ENCODE peak calls at places on chromosomes 2 and 18, in five cellular contexts. R is cardiac muscle cell, H is tibial artery, P is psoas muscle, S is heart left ventricle. K is an unnamed sample. For H3K9me3, the result is how much of the 10 kb centered on the place peaks cover.

GRCh38 chr18:44736664-44737063 is 56.0 kb downstream of the SETBP1 start:
- DNase-seq in R (peak), H (no peak), P (no peak), S (no peak), K (no peak)

GRCh38 chr2:26276488-26276887 is 31.7 kb downstream of the HADHB start:
- DNase-seq in R (no peak), H (no peak), P (no peak), S (no peak), K (no peak)

GRCh38 chr2:197212344-197213262 is 98.0 kb downstream of the ANKRD44 start:
- DNase-seq in R (no peak), H (no peak), P (no peak), S (no peak), K (no peak)

GRCh38 chr18:78781601-78781960 is 198.0 kb upstream of the SALL3 start:
- DNase-seq in R (no peak), H (no peak), P (no peak), S (no peak), K (no peak)

GRCh38 chr2:175154670-175155082 is 13.3 kb downstream of the ATF2 start:
- DNase-seq in R (peak), H (no peak), P (no peak), S (no peak), K (no peak)

GRCh38 chr18:37492952-37493351 is 72.6 kb downstream of the CELF4 start:
- DNase-seq in R (no peak), H (no peak), P (no peak), S (no peak), K (no peak)

GRCh38 chr18:67010916-67011315 is 407.0 kb upstream of the CDH19 start:
- DNase-seq in R (peak), H (no peak), P (no peak), S (no peak), K (no peak)

GRCh38 chr18:69383191-69383590 is 17.5 kb upstream of the DOK6 start:
- DNase-seq in R (peak), H (no peak), P (no peak), S (no peak), K (no peak)

GRCh38 chr2:127052068-127052770 is 54.7 kb downstream of the BIN1 start:
- DNase-seq in R (no peak), H (peak), P (peak), S (no peak), K (no peak)

GRCh38 chr18:55863876-55864275 is 275.9 kb upstream of the TCF4 start:
- DNase-seq in R (peak), H (no peak), P (no peak), S (no peak), K (no peak)

GRCh38 chr2:185984670-185985069 is 246.1 kb downstream of the FSIP2 start:
- DNase-seq in R (peak), H (no peak), P (no peak), S (no peak), K (no peak)

GRCh38 chr18:47756364-47757016 is 174.0 kb downstream of the SMAD2 start:
- DNase-seq in R (peak), H (peak), P (peak), S (peak), K (no peak)

GRCh38 chr2:104040739-104041138 is 813.2 kb upstream of the POU3F3 start:
- DNase-seq in R (no peak), H (no peak), P (no peak), S (no peak), K (no peak)

GRCh38 chr2:104050632-104051242 is 803.2 kb upstream of the POU3F3 start:
- DNase-seq in R (no peak), H (no peak), P (no peak), S (no peak), K (no peak)

GRCh38 chr2:104043864-104044263 is 810.1 kb upstream of the POU3F3 start:
- DNase-seq in R (no peak), H (no peak), P (no peak), S (no peak), K (no peak)

GRCh38 chr2:104049433-104049832 is 804.5 kb upstream of the POU3F3 start:
- DNase-seq in R (no peak), H (no peak), P (no peak), S (no peak), K (no peak)

GRCh38 chr2:104046466-104046865 is 807.4 kb upstream of the POU3F3 start:
- DNase-seq in R (no peak), H (no peak), P (no peak), S (no peak), K (no peak)
- H3K27ac ChIP-seq in R (no peak), H (no peak), P (no peak), S (no peak), K (no peak)

GRCh38 chr2:121501554-121501953 is 29.1 kb upstream of the RNU4ATAC start:
- DNase-seq in R (no peak), H (no peak), P (no peak), S (no peak), K (no peak)
- H3K9me3 ChIP-seq in R (under half), H (under half), P (under half), S (under half), K (under half)

DNA sequence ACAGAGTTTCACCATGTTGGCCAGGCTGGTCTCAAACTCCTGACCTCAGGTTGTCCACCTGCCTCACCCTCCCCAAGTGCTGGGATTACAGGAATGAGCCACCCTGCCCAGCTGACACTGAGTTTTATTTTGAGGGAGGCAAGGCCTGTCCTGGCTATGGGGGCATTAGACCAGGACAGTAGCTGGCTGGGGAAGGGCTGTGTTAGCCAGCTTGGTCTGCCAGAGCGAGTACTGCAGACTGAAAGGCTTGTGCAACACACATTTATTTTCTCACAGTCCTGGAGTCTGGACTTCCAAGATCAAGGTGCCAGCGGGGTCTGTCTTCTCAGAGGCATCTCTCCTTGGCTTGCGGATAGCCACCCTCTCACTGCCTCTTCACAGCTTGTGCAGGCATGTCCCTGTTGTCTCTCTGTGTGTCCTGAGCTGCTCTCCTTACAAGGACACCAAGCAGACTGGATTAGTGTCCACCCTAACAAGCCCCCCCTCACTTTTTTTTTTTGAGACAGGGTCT is 59.4 kb upstream of the HAAO start:
- DNase-seq in R (no peak), H (peak), P (no peak), S (no peak), K (no peak)
- H3K27ac ChIP-seq in R (no peak), H (no peak), P (no peak), S (no peak), K (no peak)

GRCh38 chr2:52258038-52258437 is 1226.1 kb upstream of the NRXN1 start:
- DNase-seq in R (no peak), H (no peak), P (no peak), S (no peak), K (no peak)

DNA sequence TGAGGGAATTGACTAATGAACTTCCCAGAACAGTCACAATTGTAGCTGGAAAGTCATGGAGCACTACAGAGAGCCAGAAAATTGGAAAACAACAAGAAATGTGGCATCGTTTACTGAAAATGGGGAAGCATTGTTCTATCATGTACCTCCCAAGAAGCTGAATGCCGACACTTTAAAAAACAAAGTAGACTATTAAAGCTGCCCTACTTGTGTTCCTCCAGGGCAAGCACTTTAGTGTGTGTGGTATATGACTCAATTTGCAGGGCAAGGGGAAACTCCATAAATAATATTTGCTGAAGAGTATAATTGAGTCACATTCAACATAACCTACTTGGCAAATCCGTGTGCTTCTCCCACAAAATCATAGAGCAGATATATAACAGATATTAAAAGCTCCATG is 1221.7 kb upstream of the NRXN1 start:
- DNase-seq in R (no peak), H (no peak), P (no peak), S (no peak), K (no peak)
- H3K9me3 ChIP-seq in R (under half), H (under half), P (under half), S (under half), K (under half)

GRCh38 chr2:196170202-196170680 is 1.1 kb downstream of the STK17B start:
- DNase-seq in R (peak), H (peak), P (no peak), S (peak), K (no peak)
- H3K27ac ChIP-seq in R (peak), H (peak), P (peak), S (peak), K (peak)

DNA sequence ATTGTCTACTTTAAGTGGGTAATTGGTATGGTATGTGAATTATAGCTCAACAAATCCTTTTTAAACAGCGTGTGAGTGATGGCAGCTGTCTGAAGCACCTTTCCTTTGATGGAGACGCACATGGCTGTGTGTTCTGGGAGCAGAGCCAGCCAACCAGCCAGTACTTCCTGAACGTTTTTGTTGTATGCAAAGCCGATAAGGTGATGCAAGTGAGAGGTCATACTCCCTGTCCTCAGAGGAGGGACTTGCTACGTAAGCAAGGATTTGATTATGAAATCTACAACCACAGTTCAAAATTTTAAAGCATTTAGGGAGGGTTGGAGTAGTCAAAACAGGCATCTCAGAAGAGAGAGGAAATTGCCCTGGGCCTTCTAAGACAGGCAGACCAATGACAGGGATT is 28.1 kb downstream of the ARHGEF4 start:
- DNase-seq in R (peak), H (no peak), P (no peak), S (peak), K (no peak)
- H3K9me3 ChIP-seq in R (under half), H (under half), P (under half), S (under half), K (under half)

DNA sequence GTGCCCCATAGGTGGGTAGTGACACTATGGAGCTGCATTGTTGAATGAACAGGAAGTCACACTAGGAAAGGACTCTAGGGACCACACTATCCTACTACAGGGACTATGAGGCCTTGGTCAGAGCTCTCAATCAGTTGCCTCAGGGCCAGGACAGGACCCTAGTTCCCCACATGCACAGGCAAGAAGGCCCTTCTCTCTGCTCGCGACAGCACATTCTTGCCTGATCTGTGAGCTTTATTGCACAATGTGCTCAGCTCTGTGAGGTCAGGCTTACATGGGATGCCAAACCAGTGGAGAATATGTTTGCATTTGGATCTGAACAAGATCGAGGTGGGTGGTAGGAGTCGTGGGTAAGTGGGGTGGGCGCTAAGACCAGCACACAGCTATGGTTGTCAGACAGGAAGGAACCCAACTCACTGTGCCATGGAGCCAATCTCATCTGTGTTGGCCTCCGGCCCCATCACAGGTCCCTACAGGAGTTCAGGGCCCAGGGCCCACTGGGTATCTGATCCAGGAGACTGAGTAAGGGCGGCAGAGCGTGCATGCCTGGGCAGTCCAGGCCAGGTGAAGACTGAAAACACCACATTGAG is 8.0 kb downstream of the PCARE start:
- DNase-seq in R (peak), H (peak), P (no peak), S (no peak), K (peak)
- H3K27ac ChIP-seq in R (no peak), H (no peak), P (no peak), S (no peak), K (peak)

GRCh38 chr2:31696068-31696467 is 115.3 kb upstream of the SRD5A2 start:
- DNase-seq in R (no peak), H (no peak), P (no peak), S (no peak), K (no peak)
- H3K9me3 ChIP-seq in R (under half), H (half or more), P (under half), S (half or more), K (half or more)

GRCh38 chr2:9347411-9347853 is 75.9 kb downstream of the ITGB1BP1 start:
- DNase-seq in R (peak), H (peak), P (peak), S (peak), K (peak)
- H3K27ac ChIP-seq in R (peak), H (peak), P (no peak), S (peak), K (peak)

K was measured in tibial nerve.